ENCODE peak calls at places on chromosomes 4 and X, in six cellular contexts. One of them, this sample, is unnamed.

GRCh38 chr4:124111922-124112321 is 600.6 kb downstream of the ANKRD50 start:
- DNase-seq in IMR-90: peak
- DNase-seq in breast epithelium: no peak
- DNase-seq in cardiac fibroblast: peak
- DNase-seq in uterus: no peak
- DNase-seq in lower lobe of right lung: no peak
- DNase-seq in this sample: peak

GRCh38 chr4:121189811-121190210 is 25.7 kb upstream of the TNIP3 start:
- DNase-seq in IMR-90: no peak
- DNase-seq in breast epithelium: no peak
- DNase-seq in cardiac fibroblast: no peak
- DNase-seq in uterus: no peak
- DNase-seq in lower lobe of right lung: no peak
- DNase-seq in this sample: no peak

GRCh38 chrX:122475306-122475705 is 708.8 kb upstream of the GRIA3 start:
- DNase-seq in IMR-90: no peak
- DNase-seq in breast epithelium: no peak
- DNase-seq in cardiac fibroblast: no peak
- DNase-seq in uterus: no peak
- DNase-seq in lower lobe of right lung: no peak
- DNase-seq in this sample: no peak

GRCh38 chrX:30627818-30628652 is 25.2 kb upstream of the GK start:
- DNase-seq in IMR-90: no peak
- DNase-seq in breast epithelium: no peak
- DNase-seq in cardiac fibroblast: no peak
- DNase-seq in uterus: no peak
- DNase-seq in lower lobe of right lung: no peak
- DNase-seq in this sample: no peak

GRCh38 chrX:128518508-128518907 is 466.3 kb upstream of the ACTRT1 start:
- DNase-seq in IMR-90: peak
- DNase-seq in breast epithelium: no peak
- DNase-seq in cardiac fibroblast: no peak
- DNase-seq in uterus: no peak
- DNase-seq in lower lobe of right lung: no peak
- DNase-seq in this sample: no peak

GRCh38 chr4:145960012-145960411 is 21.4 kb upstream of the ZNF827 start:
- DNase-seq in IMR-90: no peak
- DNase-seq in breast epithelium: no peak
- DNase-seq in cardiac fibroblast: no peak
- DNase-seq in uterus: no peak
- DNase-seq in lower lobe of right lung: no peak
- DNase-seq in this sample: no peak

GRCh38 chr4:182863501-182863900 is 53.7 kb downstream of the DCTD start:
- DNase-seq in IMR-90: no peak
- DNase-seq in breast epithelium: no peak
- DNase-seq in cardiac fibroblast: no peak
- DNase-seq in uterus: no peak
- DNase-seq in lower lobe of right lung: no peak
- DNase-seq in this sample: no peak

GRCh38 chr4:140756292-140757219 is at the start of gene TBC1D9:
- DNase-seq in IMR-90: peak
- DNase-seq in breast epithelium: peak
- DNase-seq in cardiac fibroblast: peak
- DNase-seq in uterus: peak
- DNase-seq in lower lobe of right lung: peak
- DNase-seq in this sample: peak

GRCh38 chr4:64581422-64581821 is 172.2 kb upstream of the TECRL start:
- DNase-seq in IMR-90: peak
- DNase-seq in breast epithelium: no peak
- DNase-seq in cardiac fibroblast: peak
- DNase-seq in uterus: no peak
- DNase-seq in lower lobe of right lung: no peak
- DNase-seq in this sample: peak

GRCh38 chr4:16224264-16224663 is 2.0 kb downstream of the TAPT1 start:
- DNase-seq in IMR-90: no peak
- DNase-seq in breast epithelium: no peak
- DNase-seq in cardiac fibroblast: no peak
- DNase-seq in uterus: no peak
- DNase-seq in lower lobe of right lung: no peak
- DNase-seq in this sample: no peak

GRCh38 chrX:2756534-2756933 is 4.7 kb downstream of the XG start:
- DNase-seq in IMR-90: no peak
- DNase-seq in breast epithelium: no peak
- DNase-seq in cardiac fibroblast: no peak
- DNase-seq in uterus: no peak
- DNase-seq in lower lobe of right lung: no peak
- DNase-seq in this sample: no peak

GRCh38 chr4:73067971-73068394 is 1.5 kb downstream of the COX18 start:
- DNase-seq in IMR-90: peak
- DNase-seq in breast epithelium: no peak
- DNase-seq in cardiac fibroblast: peak
- DNase-seq in uterus: no peak
- DNase-seq in lower lobe of right lung: no peak
- DNase-seq in this sample: peak

GRCh38 chrX:9291666-9292065 is 173.2 kb upstream of the TBL1X start:
- DNase-seq in IMR-90: no peak
- DNase-seq in breast epithelium: no peak
- DNase-seq in cardiac fibroblast: no peak
- DNase-seq in uterus: no peak
- DNase-seq in lower lobe of right lung: no peak
- DNase-seq in this sample: no peak

GRCh38 chrX:38085797-38086196 is 79.4 kb downstream of the SYTL5 start:
- DNase-seq in IMR-90: no peak
- DNase-seq in breast epithelium: no peak
- DNase-seq in cardiac fibroblast: no peak
- DNase-seq in uterus: no peak
- DNase-seq in lower lobe of right lung: no peak
- DNase-seq in this sample: no peak

GRCh38 chr4:149927514-149927913 is 111.9 kb upstream of the IQCM start:
- DNase-seq in IMR-90: no peak
- DNase-seq in breast epithelium: no peak
- DNase-seq in cardiac fibroblast: no peak
- DNase-seq in uterus: no peak
- DNase-seq in lower lobe of right lung: no peak
- DNase-seq in this sample: no peak

GRCh38 chr4:26238782-26239647 is 81.8 kb upstream of the RBPJ start:
- DNase-seq in IMR-90: peak
- DNase-seq in breast epithelium: no peak
- DNase-seq in cardiac fibroblast: peak
- DNase-seq in uterus: no peak
- DNase-seq in lower lobe of right lung: no peak
- DNase-seq in this sample: peak
- H3K4me3 ChIP-seq in IMR-90: no peak
- H3K4me3 ChIP-seq in breast epithelium: peak
- H3K4me3 ChIP-seq in cardiac fibroblast: no peak
- H3K4me3 ChIP-seq in uterus: no peak
- H3K4me3 ChIP-seq in lower lobe of right lung: no peak
- H3K4me3 ChIP-seq in this sample: no peak

DNA sequence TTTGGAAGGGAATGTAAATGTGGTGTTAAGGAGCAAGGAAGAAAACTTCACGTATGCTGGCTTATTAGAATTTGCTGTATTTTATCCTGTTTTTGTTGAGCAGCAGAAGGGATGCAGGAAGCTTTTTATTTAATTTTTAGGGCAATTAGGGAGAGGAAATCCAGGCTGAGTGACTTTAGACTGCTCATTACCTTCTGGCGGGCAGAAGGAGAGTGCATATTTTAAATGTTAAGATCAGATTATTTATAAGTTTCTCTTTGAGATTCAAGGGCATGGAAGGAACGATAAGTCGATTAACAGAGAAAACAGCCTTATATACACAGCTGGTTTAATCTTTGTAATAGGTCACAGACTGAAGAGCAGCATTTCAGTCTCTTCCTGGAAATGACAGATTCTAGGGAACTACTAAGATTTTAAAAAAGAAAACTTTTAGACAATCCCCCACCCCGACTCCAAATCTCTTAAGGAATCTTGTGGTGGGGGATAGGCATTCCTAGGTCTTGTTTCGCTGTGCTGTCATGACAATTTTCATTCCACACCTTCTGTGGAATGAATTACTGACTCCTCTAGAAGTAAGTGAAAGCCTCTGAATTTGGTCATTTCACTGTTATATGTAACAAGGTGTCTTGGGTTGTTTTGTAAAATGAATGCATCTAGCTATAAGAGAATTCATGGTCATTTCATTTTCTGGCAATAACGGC is 402.5 kb downstream of the RAPGEF2 start:
- DNase-seq in IMR-90: no peak
- DNase-seq in breast epithelium: no peak
- DNase-seq in cardiac fibroblast: no peak
- DNase-seq in uterus: no peak
- DNase-seq in lower lobe of right lung: no peak
- DNase-seq in this sample: no peak
- H3K4me3 ChIP-seq in IMR-90: no peak
- H3K4me3 ChIP-seq in breast epithelium: no peak
- H3K4me3 ChIP-seq in cardiac fibroblast: no peak
- H3K4me3 ChIP-seq in uterus: no peak
- H3K4me3 ChIP-seq in lower lobe of right lung: no peak
- H3K4me3 ChIP-seq in this sample: no peak

DNA sequence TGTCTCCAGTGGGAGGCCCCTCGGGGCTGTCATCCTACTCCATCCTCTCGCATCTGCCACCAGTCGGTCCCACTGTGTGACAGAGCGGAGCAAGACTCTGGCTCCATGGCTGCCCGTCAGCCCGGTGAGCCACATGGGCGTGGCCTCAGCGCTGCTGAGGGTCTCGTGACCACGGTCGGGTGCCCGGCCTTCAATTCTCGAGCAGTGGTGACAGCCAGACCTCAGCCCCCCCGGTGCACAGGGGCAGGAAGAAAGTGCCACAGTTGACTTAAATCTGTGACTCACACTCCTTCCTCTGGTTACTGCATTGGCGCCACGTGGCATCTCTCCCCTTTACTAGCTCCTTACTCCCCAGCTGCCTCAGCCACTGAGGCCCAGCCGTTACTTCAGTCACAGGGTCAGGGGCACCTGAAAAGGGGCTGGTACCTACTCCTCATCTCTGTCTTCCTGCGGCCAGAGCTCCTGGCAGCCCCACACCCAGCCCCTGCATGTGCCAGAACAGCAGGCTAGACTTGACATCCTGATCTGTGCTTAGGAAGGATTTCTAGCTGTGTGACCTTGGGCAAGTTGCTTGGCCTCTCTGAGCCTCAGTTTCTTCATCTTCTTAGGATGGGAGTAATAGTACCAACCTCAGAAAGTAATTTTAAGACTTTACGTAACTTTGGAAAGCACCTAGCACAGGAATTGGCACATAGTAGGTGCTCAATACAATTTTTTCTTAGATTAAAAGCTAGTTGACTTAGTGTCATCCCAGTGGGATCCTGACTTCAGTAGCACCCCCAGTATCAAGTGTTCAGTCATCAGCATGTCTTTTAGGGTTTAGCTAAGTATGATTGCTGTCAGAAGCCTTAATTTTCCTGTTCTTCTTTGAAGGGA is 66.1 kb downstream of the TNIP2 start:
- DNase-seq in IMR-90: no peak
- DNase-seq in breast epithelium: no peak
- DNase-seq in cardiac fibroblast: no peak
- DNase-seq in uterus: no peak
- DNase-seq in lower lobe of right lung: no peak
- DNase-seq in this sample: peak
- H3K4me3 ChIP-seq in IMR-90: no peak
- H3K4me3 ChIP-seq in breast epithelium: no peak
- H3K4me3 ChIP-seq in cardiac fibroblast: no peak
- H3K4me3 ChIP-seq in uterus: no peak
- H3K4me3 ChIP-seq in lower lobe of right lung: no peak
- H3K4me3 ChIP-seq in this sample: no peak

GRCh38 chrX:114582698-114583395 is 1.0 kb upstream of the HTR2C start:
- DNase-seq in IMR-90: no peak
- DNase-seq in breast epithelium: no peak
- DNase-seq in cardiac fibroblast: no peak
- DNase-seq in uterus: no peak
- DNase-seq in lower lobe of right lung: no peak
- DNase-seq in this sample: no peak
- H3K4me3 ChIP-seq in IMR-90: no peak
- H3K4me3 ChIP-seq in breast epithelium: no peak
- H3K4me3 ChIP-seq in cardiac fibroblast: no peak
- H3K4me3 ChIP-seq in uterus: no peak
- H3K4me3 ChIP-seq in lower lobe of right lung: no peak
- H3K4me3 ChIP-seq in this sample: no peak